ENCODE peak calls at places on chromosomes 7 and 10, in seven cellular contexts. One of them, this sample, is unnamed.

GRCh38 chr10:52956451-52956850 is 183.9 kb upstream of the MBL2 start:
- DNase-seq in HCT116: no peak
- DNase-seq in GM13976: no peak
- DNase-seq in GM20000: no peak
- DNase-seq in psoas muscle: no peak
- DNase-seq in nephron progenitor cell: no peak
- DNase-seq in osteocyte: no peak
- DNase-seq in this sample: no peak

GRCh38 chr7:147510913-147511312 is 1079.7 kb upstream of the C7orf33 start:
- DNase-seq in HCT116: no peak
- DNase-seq in GM13976: no peak
- DNase-seq in GM20000: no peak
- DNase-seq in psoas muscle: no peak
- DNase-seq in nephron progenitor cell: no peak
- DNase-seq in osteocyte: no peak
- DNase-seq in this sample: no peak

GRCh38 chr10:71774916-71775702 is 1.8 kb upstream of the VSIR start:
- DNase-seq in HCT116: no peak
- DNase-seq in GM13976: no peak
- DNase-seq in GM20000: no peak
- DNase-seq in psoas muscle: no peak
- DNase-seq in nephron progenitor cell: no peak
- DNase-seq in osteocyte: no peak
- DNase-seq in this sample: no peak

GRCh38 chr7:137844690-137845425 is 1.9 kb downstream of the DGKI start:
- DNase-seq in HCT116: no peak
- DNase-seq in GM13976: no peak
- DNase-seq in GM20000: no peak
- DNase-seq in psoas muscle: no peak
- DNase-seq in nephron progenitor cell: no peak
- DNase-seq in osteocyte: no peak
- DNase-seq in this sample: no peak

GRCh38 chr10:94397549-94398370 is 4.6 kb upstream of the TBC1D12 start:
- DNase-seq in HCT116: no peak
- DNase-seq in GM13976: no peak
- DNase-seq in GM20000: no peak
- DNase-seq in psoas muscle: no peak
- DNase-seq in nephron progenitor cell: no peak
- DNase-seq in osteocyte: no peak
- DNase-seq in this sample: no peak

GRCh38 chr10:114304566-114305421 is 65.7 kb downstream of the VWA2 start:
- DNase-seq in HCT116: no peak
- DNase-seq in GM13976: peak; percentile 73
- DNase-seq in GM20000: peak; percentile 73
- DNase-seq in psoas muscle: peak; percentile 36
- DNase-seq in nephron progenitor cell: peak; percentile 90
- DNase-seq in osteocyte: no peak
- DNase-seq in this sample: peak; percentile 83

GRCh38 chr10:68353537-68353936 is 20.8 kb upstream of the PBLD start:
- DNase-seq in HCT116: no peak
- DNase-seq in GM13976: no peak
- DNase-seq in GM20000: no peak
- DNase-seq in psoas muscle: no peak
- DNase-seq in nephron progenitor cell: no peak
- DNase-seq in osteocyte: no peak
- DNase-seq in this sample: no peak

GRCh38 chr10:114703377-114704125 is 45.5 kb upstream of the ABLIM1 start:
- DNase-seq in HCT116: no peak
- DNase-seq in GM13976: peak; percentile 30
- DNase-seq in GM20000: peak; percentile 19
- DNase-seq in psoas muscle: no peak
- DNase-seq in nephron progenitor cell: peak; percentile 22
- DNase-seq in osteocyte: no peak
- DNase-seq in this sample: peak; percentile 21

GRCh38 chr10:108037061-108037460 is 872.6 kb upstream of the SORCS1 start:
- DNase-seq in HCT116: no peak
- DNase-seq in GM13976: no peak
- DNase-seq in GM20000: no peak
- DNase-seq in psoas muscle: no peak
- DNase-seq in nephron progenitor cell: no peak
- DNase-seq in osteocyte: no peak
- DNase-seq in this sample: no peak

GRCh38 chr7:157797361-157797760 is 460.6 kb downstream of the DNAJB6 start:
- DNase-seq in HCT116: no peak
- DNase-seq in GM13976: no peak
- DNase-seq in GM20000: no peak
- DNase-seq in psoas muscle: peak; percentile 5
- DNase-seq in nephron progenitor cell: peak; percentile 27
- DNase-seq in osteocyte: no peak
- DNase-seq in this sample: no peak

GRCh38 chr7:25407932-25408480 is 179.7 kb upstream of the NPVF start:
- DNase-seq in HCT116: no peak
- DNase-seq in GM13976: no peak
- DNase-seq in GM20000: no peak
- DNase-seq in psoas muscle: no peak
- DNase-seq in nephron progenitor cell: peak; percentile 28
- DNase-seq in osteocyte: no peak
- DNase-seq in this sample: no peak

DNA sequence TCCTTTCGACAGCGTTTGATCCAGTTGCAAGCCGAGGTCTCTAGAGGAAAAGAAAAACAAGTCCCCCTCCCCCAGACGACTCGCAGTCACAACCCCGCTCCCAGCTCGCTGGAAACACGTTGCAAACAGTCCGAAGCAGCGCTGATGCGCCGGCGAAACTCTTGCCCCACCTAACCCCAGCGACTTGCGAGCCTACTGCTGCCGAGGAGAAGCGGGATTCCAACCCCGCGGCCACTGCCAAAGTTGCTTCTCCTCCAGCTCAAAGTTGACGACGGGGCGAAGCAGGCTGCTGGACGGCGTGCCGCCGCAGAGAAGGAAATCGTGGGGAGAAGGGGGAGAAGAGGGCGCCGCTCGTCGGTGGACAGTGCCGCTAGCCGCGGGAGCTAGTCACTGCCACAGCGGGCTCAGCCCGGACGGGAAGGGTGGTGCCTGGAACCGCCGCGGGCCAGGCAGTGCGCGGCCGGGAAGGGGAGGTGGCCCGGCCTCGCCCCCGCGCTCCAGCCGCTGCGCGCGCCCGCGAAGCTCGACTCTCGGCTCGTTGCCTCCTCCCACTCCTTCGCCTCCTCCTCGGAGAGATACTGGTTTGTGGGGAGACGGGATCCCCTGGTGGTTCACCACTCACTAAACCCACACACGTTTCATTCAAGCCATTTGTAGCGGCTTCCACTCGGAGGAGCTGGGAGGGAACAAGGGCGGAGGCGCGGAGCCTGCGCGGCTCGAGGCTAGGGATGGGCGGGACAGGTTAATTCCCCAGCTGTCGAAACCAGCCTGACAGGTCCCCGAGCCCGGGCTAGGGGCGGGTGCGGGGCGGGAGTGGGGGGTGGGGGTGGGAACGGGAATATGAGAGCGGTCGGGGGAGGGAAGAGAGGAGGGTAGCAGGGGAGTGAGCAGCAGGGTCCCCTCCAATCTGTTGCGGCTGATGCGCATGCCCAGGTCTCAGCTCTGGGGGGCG is at the start of gene GPR37:
- DNase-seq in HCT116: peak; percentile 32
- DNase-seq in GM13976: peak; percentile 75
- DNase-seq in GM20000: peak; percentile 77
- DNase-seq in psoas muscle: peak; percentile 44
- DNase-seq in nephron progenitor cell: peak; percentile 76
- DNase-seq in osteocyte: peak; percentile 95
- DNase-seq in this sample: peak; percentile 75
- TF ChIP-seq CTCF in HCT116: no peak
- TF ChIP-seq CTCF in GM13976: no peak
- TF ChIP-seq CTCF in GM20000: no peak
- TF ChIP-seq CTCF in psoas muscle: no peak
- TF ChIP-seq CTCF in nephron progenitor cell: no peak
- TF ChIP-seq CTCF in osteocyte: peak; percentile 63
- TF ChIP-seq CTCF in this sample: no peak

DNA sequence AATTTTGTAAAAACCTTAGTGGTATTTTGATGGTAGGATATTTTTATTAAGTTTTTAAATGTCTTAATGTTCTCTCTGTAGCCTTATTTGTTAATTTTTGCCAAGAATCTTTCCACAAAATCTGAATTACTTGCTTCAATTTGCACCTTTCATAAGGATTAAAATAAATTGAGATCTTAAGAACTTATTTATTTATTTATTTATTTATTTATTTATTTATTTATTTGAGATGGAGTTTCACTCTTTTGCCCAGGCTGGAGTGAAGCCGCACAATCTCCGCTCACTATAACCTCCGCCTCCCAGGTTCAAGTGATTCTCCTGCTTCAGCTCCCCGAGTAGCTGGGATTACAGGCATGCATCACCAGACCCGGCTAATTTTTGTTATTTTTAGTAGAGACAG is 98.6 kb downstream of the PPP1R9A start:
- DNase-seq in HCT116: no peak
- DNase-seq in GM13976: no peak
- DNase-seq in GM20000: no peak
- DNase-seq in psoas muscle: no peak
- DNase-seq in nephron progenitor cell: no peak
- DNase-seq in osteocyte: no peak
- DNase-seq in this sample: no peak
- TF ChIP-seq CTCF in HCT116: no peak
- TF ChIP-seq CTCF in GM13976: no peak
- TF ChIP-seq CTCF in GM20000: no peak
- TF ChIP-seq CTCF in psoas muscle: no peak
- TF ChIP-seq CTCF in nephron progenitor cell: no peak
- TF ChIP-seq CTCF in osteocyte: no peak
- TF ChIP-seq CTCF in this sample: no peak

GRCh38 chr7:102210787-102211186 is 75.9 kb upstream of the SH2B2 start:
- DNase-seq in HCT116: no peak
- DNase-seq in GM13976: no peak
- DNase-seq in GM20000: no peak
- DNase-seq in psoas muscle: no peak
- DNase-seq in nephron progenitor cell: no peak
- DNase-seq in osteocyte: no peak
- DNase-seq in this sample: no peak

GRCh38 chr7:102204212-102204611 is 82.5 kb upstream of the SH2B2 start:
- DNase-seq in HCT116: no peak
- DNase-seq in GM13976: no peak
- DNase-seq in GM20000: no peak
- DNase-seq in psoas muscle: no peak
- DNase-seq in nephron progenitor cell: no peak
- DNase-seq in osteocyte: no peak
- DNase-seq in this sample: no peak

GRCh38 chr7:102211590-102212550 is 74.8 kb upstream of the SH2B2 start:
- DNase-seq in HCT116: no peak
- DNase-seq in GM13976: peak; percentile 87
- DNase-seq in GM20000: peak; percentile 79
- DNase-seq in psoas muscle: no peak
- DNase-seq in nephron progenitor cell: no peak
- DNase-seq in osteocyte: no peak
- DNase-seq in this sample: no peak

GRCh38 chr7:102205915-102206314 is 80.8 kb upstream of the SH2B2 start:
- DNase-seq in HCT116: no peak
- DNase-seq in GM13976: no peak
- DNase-seq in GM20000: no peak
- DNase-seq in psoas muscle: no peak
- DNase-seq in nephron progenitor cell: no peak
- DNase-seq in osteocyte: no peak
- DNase-seq in this sample: no peak

GRCh38 chr7:102208826-102209225 is 77.8 kb upstream of the SH2B2 start:
- DNase-seq in HCT116: no peak
- DNase-seq in GM13976: no peak
- DNase-seq in GM20000: no peak
- DNase-seq in psoas muscle: no peak
- DNase-seq in nephron progenitor cell: peak; percentile 31
- DNase-seq in osteocyte: no peak
- DNase-seq in this sample: no peak
- TF ChIP-seq CTCF in HCT116: no peak
- TF ChIP-seq CTCF in GM13976: no peak
- TF ChIP-seq CTCF in GM20000: no peak
- TF ChIP-seq CTCF in psoas muscle: no peak
- TF ChIP-seq CTCF in nephron progenitor cell: no peak
- TF ChIP-seq CTCF in osteocyte: no peak
- TF ChIP-seq CTCF in this sample: no peak

DNA sequence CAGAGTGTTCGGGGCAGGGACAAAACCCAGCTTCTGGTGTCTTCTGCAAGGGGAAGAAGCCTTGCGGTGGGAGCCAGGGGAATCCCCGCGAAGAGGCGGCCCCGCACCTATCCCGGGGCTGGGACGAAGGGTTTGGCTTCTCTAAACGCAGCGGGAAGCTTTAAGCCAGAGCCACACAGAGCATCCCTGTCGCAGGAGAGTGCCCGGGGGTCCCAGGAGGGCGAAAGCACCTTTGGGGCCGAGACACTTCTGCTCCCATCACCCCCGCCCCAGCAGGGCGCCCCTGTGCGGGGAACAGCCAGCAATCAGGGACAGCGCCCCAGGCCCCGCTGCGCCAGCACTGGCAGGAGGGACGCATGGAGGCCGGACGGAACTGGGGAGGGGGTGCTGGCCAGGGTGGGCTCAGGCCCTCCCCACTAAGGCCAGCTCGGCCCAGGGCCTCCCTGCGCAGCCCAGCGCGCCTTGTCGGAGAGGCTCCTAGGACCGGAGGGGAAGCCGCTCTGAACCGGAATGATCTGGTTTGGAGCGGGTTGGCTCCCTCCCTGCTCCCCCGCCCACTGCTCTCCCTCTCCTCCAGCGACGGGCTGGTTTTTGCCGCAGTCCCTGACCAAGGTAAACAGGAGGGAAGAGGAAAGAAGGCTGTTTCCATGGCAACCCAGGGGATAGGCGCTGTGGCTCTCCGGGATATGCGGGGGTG is 63.9 kb downstream of the TMEM209 start:
- DNase-seq in HCT116: no peak
- DNase-seq in GM13976: peak; percentile 68
- DNase-seq in GM20000: peak; percentile 74
- DNase-seq in psoas muscle: peak; percentile 42
- DNase-seq in nephron progenitor cell: peak; percentile 78
- DNase-seq in osteocyte: peak; percentile 85
- DNase-seq in this sample: peak; percentile 84
- TF ChIP-seq CTCF in HCT116: no peak
- TF ChIP-seq CTCF in GM13976: peak; percentile 5
- TF ChIP-seq CTCF in GM20000: no peak
- TF ChIP-seq CTCF in psoas muscle: no peak
- TF ChIP-seq CTCF in nephron progenitor cell: no peak
- TF ChIP-seq CTCF in osteocyte: no peak
- TF ChIP-seq CTCF in this sample: no peak